ENCODE peak calls at places on chromosomes 2 and 18, in six cellular contexts. X, C, T, S, L and Y are unnamed samples.

GRCh38 chr2:144836635-144837350 is 316.9 kb upstream of the ZEB2 start:
- DNase-seq in X (no peak), C (no peak), T (peak; percentile 9), S (no peak), L (no peak), Y (peak; percentile 72)

GRCh38 chr2:199092419-199092818 is 365.3 kb downstream of the SATB2 start:
- DNase-seq in X (no peak), C (no peak), T (no peak), S (no peak), L (no peak), Y (no peak)

GRCh38 chr2:24832991-24833671 is 39.9 kb downstream of the CENPO start:
- DNase-seq in X (no peak), C (no peak), T (no peak), S (peak; percentile 48), L (no peak), Y (no peak)

GRCh38 chr2:183063083-183063482 is 15.5 kb upstream of the DUSP19 start:
- DNase-seq in X (peak; percentile 8), C (no peak), T (peak; percentile 42), S (no peak), L (no peak), Y (peak; percentile 42)

GRCh38 chr2:529852-530251 is 147.4 kb downstream of the TMEM18 start:
- DNase-seq in X (no peak), C (no peak), T (no peak), S (no peak), L (no peak), Y (no peak)

GRCh38 chr2:190159453-190159852 is 96.9 kb upstream of the MSTN start:
- DNase-seq in X (no peak), C (no peak), T (peak; percentile 90), S (no peak), L (no peak), Y (peak; percentile 39)

GRCh38 chr2:160701822-160702221 is 208.2 kb upstream of the RBMS1 start:
- DNase-seq in X (no peak), C (no peak), T (no peak), S (no peak), L (no peak), Y (no peak)

GRCh38 chr2:11583203-11583752 is 49.4 kb downstream of the GREB1 start:
- DNase-seq in X (no peak), C (no peak), T (no peak), S (no peak), L (no peak), Y (peak; percentile 30)

GRCh38 chr2:156005999-156006712 is 326.4 kb downstream of the NR4A2 start:
- DNase-seq in X (peak; percentile 21), C (no peak), T (no peak), S (peak; percentile 36), L (no peak), Y (no peak)

GRCh38 chr2:238854699-238855111 is 6.8 kb downstream of the TWIST2 start:
- DNase-seq in X (no peak), C (peak; percentile 32), T (no peak), S (no peak), L (no peak), Y (peak; percentile 63)

GRCh38 chr2:8659735-8660492 is 21.9 kb upstream of the ID2 start:
- DNase-seq in X (no peak), C (no peak), T (no peak), S (no peak), L (no peak), Y (no peak)

GRCh38 chr2:182078988-182079602 is 93.4 kb downstream of the PPP1R1C start:
- DNase-seq in X (no peak), C (no peak), T (no peak), S (no peak), L (no peak), Y (no peak)

GRCh38 chr2:30072250-30072842 is 74.5 kb upstream of the YPEL5 start:
- DNase-seq in X (peak; percentile 79), C (peak; percentile 76), T (peak; percentile 74), S (peak; percentile 88), L (peak; percentile 38), Y (peak; percentile 62)

GRCh38 chr2:232526296-232527055 is 516 bp downstream of the CHRND start:
- DNase-seq in X (no peak), C (no peak), T (no peak), S (no peak), L (no peak), Y (no peak)

GRCh38 chr2:222656544-222657446 is 903 bp upstream of the FARSB start:
- DNase-seq in X (peak; percentile 10), C (no peak), T (no peak), S (no peak), L (no peak), Y (peak; percentile 20)

GRCh38 chr2:189836644-189837043 is 52.4 kb downstream of the PMS1 start:
- DNase-seq in X (peak; percentile 45), C (no peak), T (peak; percentile 96), S (no peak), L (no peak), Y (peak; percentile 49)

GRCh38 chr2:66748939-66749338 is 314.0 kb downstream of the MEIS1 start:
- DNase-seq in X (no peak), C (no peak), T (no peak), S (no peak), L (no peak), Y (no peak)

GRCh38 chr2:233486778-233487552 is 79.6 kb downstream of the USP40 start:
- DNase-seq in X (peak; percentile 87), C (no peak), T (peak; percentile 78), S (no peak), L (no peak), Y (peak; percentile 69)

GRCh38 chr2:202034249-202035088 is 814 bp downstream of the FZD7 start:
- DNase-seq in X (no peak), C (no peak), T (no peak), S (peak; percentile 51), L (peak; percentile 24), Y (peak; percentile 41)

GRCh38 chr2:43877782-43878464 is 39.2 kb downstream of the ABCG8 start:
- DNase-seq in X (peak; percentile 68), C (peak; percentile 82), T (peak; percentile 49), S (peak; percentile 84), L (peak; percentile 61), Y (peak; percentile 79)

GRCh38 chr18:58605027-58606020 is 23.6 kb downstream of the ALPK2 start:
- DNase-seq in X (no peak), C (no peak), T (peak; percentile 42), S (no peak), L (no peak), Y (peak; percentile 71)

GRCh38 chr2:224838335-224838734 is 122.2 kb upstream of the CCDC195 start:
- DNase-seq in X (no peak), C (no peak), T (peak; percentile 89), S (no peak), L (no peak), Y (peak; percentile 78)

GRCh38 chr2:176455865-176456291 is 186.6 kb downstream of the MTX2 start:
- DNase-seq in X (no peak), C (no peak), T (peak; percentile 94), S (peak; percentile 72), L (no peak), Y (peak; percentile 83)

GRCh38 chr2:39260087-39260486 is 16.3 kb upstream of the CDKL4 start:
- DNase-seq in X (no peak), C (no peak), T (no peak), S (no peak), L (no peak), Y (no peak)

GRCh38 chr2:42569116-42569711 is 782 bp downstream of the MTA3 start:
- DNase-seq in X (peak; percentile 28), C (no peak), T (peak; percentile 32), S (no peak), L (peak; percentile 15), Y (peak; percentile 59)

GRCh38 chr2:71826299-71826698 is 321.4 kb downstream of the CYP26B1 start:
- DNase-seq in X (no peak), C (no peak), T (no peak), S (no peak), L (no peak), Y (no peak)

GRCh38 chr2:36780231-36780808 is 83.8 kb downstream of the VIT start:
- DNase-seq in X (peak; percentile 67), C (no peak), T (peak; percentile 66), S (peak; percentile 58), L (no peak), Y (peak; percentile 47)

GRCh38 chr2:175883586-175884194 is 118.4 kb downstream of the LNPK start:
- DNase-seq in X (no peak), C (no peak), T (no peak), S (peak; percentile 41), L (no peak), Y (no peak)

GRCh38 chr2:148644885-148645134 is 259 bp downstream of the EPC2 start:
- DNase-seq in X (no peak), C (no peak), T (no peak), S (no peak), L (no peak), Y (no peak)

GRCh38 chr18:27226556-27227075 is 41.5 kb upstream of the CHST9 start:
- DNase-seq in X (no peak), C (no peak), T (no peak), S (no peak), L (no peak), Y (no peak)

GRCh38 chr18:72819050-72819449 is 48.7 kb downstream of the NETO1 start:
- DNase-seq in X (no peak), C (no peak), T (no peak), S (no peak), L (no peak), Y (no peak)

GRCh38 chr2:118774458-118775133 is 72.9 kb downstream of the EN1 start:
- DNase-seq in X (peak; percentile 23), C (no peak), T (peak; percentile 46), S (peak; percentile 80), L (peak; percentile 2), Y (peak; percentile 37)